ENCODE peak calls at places on chromosomes 16 and 17, in nine cellular contexts. One of them, this sample, is unnamed.

GRCh38 chr16:54462766-54463165 is 176.2 kb upstream of the IRX3 start:
- DNase-seq in tibial artery: no peak
- DNase-seq in pancreas: no peak
- DNase-seq in thoracic aorta: no peak
- DNase-seq in PC-3: no peak
- DNase-seq in left lung: no peak
- DNase-seq in uterus: no peak
- DNase-seq in left ventricle myocardium inferior: no peak
- DNase-seq in CD8-positive, alpha-beta T cell: no peak
- DNase-seq in this sample: no peak

GRCh38 chr16:972316-973002 is 1.7 kb upstream of the LMF1 start:
- DNase-seq in tibial artery: no peak
- DNase-seq in pancreas: peak
- DNase-seq in thoracic aorta: no peak
- DNase-seq in PC-3: no peak
- DNase-seq in left lung: peak
- DNase-seq in uterus: no peak
- DNase-seq in left ventricle myocardium inferior: no peak
- DNase-seq in CD8-positive, alpha-beta T cell: no peak
- DNase-seq in this sample: peak

GRCh38 chr16:72455743-72456659 is 284.0 kb upstream of the PMFBP1 start:
- DNase-seq in tibial artery: no peak
- DNase-seq in pancreas: no peak
- DNase-seq in thoracic aorta: no peak
- DNase-seq in PC-3: no peak
- DNase-seq in left lung: no peak
- DNase-seq in uterus: no peak
- DNase-seq in left ventricle myocardium inferior: no peak
- DNase-seq in CD8-positive, alpha-beta T cell: no peak
- DNase-seq in this sample: no peak

GRCh38 chr17:28057731-28058246 is 15.3 kb downstream of the NLK start:
- DNase-seq in tibial artery: no peak
- DNase-seq in pancreas: no peak
- DNase-seq in thoracic aorta: no peak
- DNase-seq in PC-3: peak
- DNase-seq in left lung: no peak
- DNase-seq in uterus: no peak
- DNase-seq in left ventricle myocardium inferior: no peak
- DNase-seq in CD8-positive, alpha-beta T cell: no peak
- DNase-seq in this sample: no peak

GRCh38 chr16:15404792-15405191 is 9.2 kb downstream of the MPV17L start:
- DNase-seq in tibial artery: peak
- DNase-seq in pancreas: no peak
- DNase-seq in thoracic aorta: no peak
- DNase-seq in PC-3: no peak
- DNase-seq in left lung: no peak
- DNase-seq in uterus: peak
- DNase-seq in left ventricle myocardium inferior: no peak
- DNase-seq in CD8-positive, alpha-beta T cell: no peak
- DNase-seq in this sample: no peak

GRCh38 chr16:70298988-70299938 is at the start of gene DDX19B:
- DNase-seq in tibial artery: peak
- DNase-seq in pancreas: peak
- DNase-seq in thoracic aorta: peak
- DNase-seq in PC-3: peak
- DNase-seq in left lung: peak
- DNase-seq in uterus: peak
- DNase-seq in left ventricle myocardium inferior: peak
- DNase-seq in CD8-positive, alpha-beta T cell: peak
- DNase-seq in this sample: peak

GRCh38 chr17:2058521-2059124 is 3.7 kb downstream of the HIC1 start:
- DNase-seq in tibial artery: peak
- DNase-seq in pancreas: peak
- DNase-seq in thoracic aorta: no peak
- DNase-seq in PC-3: no peak
- DNase-seq in left lung: peak
- DNase-seq in uterus: peak
- DNase-seq in left ventricle myocardium inferior: peak
- DNase-seq in CD8-positive, alpha-beta T cell: peak
- DNase-seq in this sample: peak

GRCh38 chr17:67411396-67411795 is 34.3 kb downstream of the PITPNC1 start:
- DNase-seq in tibial artery: no peak
- DNase-seq in pancreas: no peak
- DNase-seq in thoracic aorta: no peak
- DNase-seq in PC-3: no peak
- DNase-seq in left lung: no peak
- DNase-seq in uterus: no peak
- DNase-seq in left ventricle myocardium inferior: no peak
- DNase-seq in CD8-positive, alpha-beta T cell: no peak
- DNase-seq in this sample: no peak

GRCh38 chr17:412211-413015 is 59.8 kb upstream of the RPH3AL start:
- DNase-seq in tibial artery: peak
- DNase-seq in pancreas: peak
- DNase-seq in thoracic aorta: no peak
- DNase-seq in PC-3: peak
- DNase-seq in left lung: no peak
- DNase-seq in uterus: peak
- DNase-seq in left ventricle myocardium inferior: no peak
- DNase-seq in CD8-positive, alpha-beta T cell: peak
- DNase-seq in this sample: no peak

GRCh38 chr16:78395035-78395434 is 295.6 kb downstream of the WWOX start:
- DNase-seq in tibial artery: no peak
- DNase-seq in pancreas: no peak
- DNase-seq in thoracic aorta: no peak
- DNase-seq in PC-3: no peak
- DNase-seq in left lung: no peak
- DNase-seq in uterus: no peak
- DNase-seq in left ventricle myocardium inferior: no peak
- DNase-seq in CD8-positive, alpha-beta T cell: no peak
- DNase-seq in this sample: no peak

GRCh38 chr16:78392585-78393195 is 293.2 kb downstream of the WWOX start:
- DNase-seq in tibial artery: no peak
- DNase-seq in pancreas: no peak
- DNase-seq in thoracic aorta: no peak
- DNase-seq in PC-3: no peak
- DNase-seq in left lung: no peak
- DNase-seq in uterus: no peak
- DNase-seq in left ventricle myocardium inferior: no peak
- DNase-seq in CD8-positive, alpha-beta T cell: no peak
- DNase-seq in this sample: no peak

GRCh38 chr16:78390828-78391227 is 291.4 kb downstream of the WWOX start:
- DNase-seq in tibial artery: no peak
- DNase-seq in pancreas: no peak
- DNase-seq in thoracic aorta: no peak
- DNase-seq in PC-3: no peak
- DNase-seq in left lung: no peak
- DNase-seq in uterus: no peak
- DNase-seq in left ventricle myocardium inferior: no peak
- DNase-seq in CD8-positive, alpha-beta T cell: no peak
- DNase-seq in this sample: no peak

GRCh38 chr16:78396673-78397072 is 297.2 kb downstream of the WWOX start:
- DNase-seq in tibial artery: no peak
- DNase-seq in pancreas: no peak
- DNase-seq in thoracic aorta: no peak
- DNase-seq in PC-3: no peak
- DNase-seq in left lung: no peak
- DNase-seq in uterus: no peak
- DNase-seq in left ventricle myocardium inferior: no peak
- DNase-seq in CD8-positive, alpha-beta T cell: no peak
- DNase-seq in this sample: no peak

GRCh38 chr16:78396046-78396445 is 296.6 kb downstream of the WWOX start:
- DNase-seq in tibial artery: no peak
- DNase-seq in pancreas: no peak
- DNase-seq in thoracic aorta: no peak
- DNase-seq in PC-3: peak
- DNase-seq in left lung: no peak
- DNase-seq in uterus: no peak
- DNase-seq in left ventricle myocardium inferior: no peak
- DNase-seq in CD8-positive, alpha-beta T cell: no peak
- DNase-seq in this sample: no peak
- TF ChIP-seq CTCF in tibial artery: no peak
- TF ChIP-seq CTCF in pancreas: peak
- TF ChIP-seq CTCF in thoracic aorta: no peak
- TF ChIP-seq CTCF in PC-3: peak
- TF ChIP-seq CTCF in left lung: peak
- TF ChIP-seq CTCF in uterus: no peak
- TF ChIP-seq CTCF in left ventricle myocardium inferior: peak
- TF ChIP-seq CTCF in CD8-positive, alpha-beta T cell: no peak
- TF ChIP-seq CTCF in this sample: no peak

GRCh38 chr17:5443728-5444127 is 4.8 kb upstream of the C1QBP start:
- DNase-seq in tibial artery: no peak
- DNase-seq in pancreas: no peak
- DNase-seq in thoracic aorta: no peak
- DNase-seq in PC-3: no peak
- DNase-seq in left lung: no peak
- DNase-seq in uterus: no peak
- DNase-seq in left ventricle myocardium inferior: no peak
- DNase-seq in CD8-positive, alpha-beta T cell: no peak
- DNase-seq in this sample: no peak

GRCh38 chr17:5434984-5435383 is 4.0 kb downstream of the C1QBP start:
- DNase-seq in tibial artery: no peak
- DNase-seq in pancreas: no peak
- DNase-seq in thoracic aorta: no peak
- DNase-seq in PC-3: no peak
- DNase-seq in left lung: no peak
- DNase-seq in uterus: no peak
- DNase-seq in left ventricle myocardium inferior: no peak
- DNase-seq in CD8-positive, alpha-beta T cell: no peak
- DNase-seq in this sample: no peak

GRCh38 chr17:5438716-5439445 is at the start of gene C1QBP:
- DNase-seq in tibial artery: peak
- DNase-seq in pancreas: peak
- DNase-seq in thoracic aorta: peak
- DNase-seq in PC-3: peak
- DNase-seq in left lung: peak
- DNase-seq in uterus: peak
- DNase-seq in left ventricle myocardium inferior: peak
- DNase-seq in CD8-positive, alpha-beta T cell: peak
- DNase-seq in this sample: peak

GRCh38 chr17:5437721-5438317 is 1.1 kb downstream of the C1QBP start:
- DNase-seq in tibial artery: no peak
- DNase-seq in pancreas: no peak
- DNase-seq in thoracic aorta: no peak
- DNase-seq in PC-3: peak
- DNase-seq in left lung: no peak
- DNase-seq in uterus: no peak
- DNase-seq in left ventricle myocardium inferior: no peak
- DNase-seq in CD8-positive, alpha-beta T cell: no peak
- DNase-seq in this sample: no peak

GRCh38 chr17:5439446-5439764 is 450 bp upstream of the C1QBP start:
- DNase-seq in tibial artery: no peak
- DNase-seq in pancreas: no peak
- DNase-seq in thoracic aorta: no peak
- DNase-seq in PC-3: no peak
- DNase-seq in left lung: no peak
- DNase-seq in uterus: no peak
- DNase-seq in left ventricle myocardium inferior: no peak
- DNase-seq in CD8-positive, alpha-beta T cell: no peak
- DNase-seq in this sample: no peak
- TF ChIP-seq CTCF in tibial artery: no peak
- TF ChIP-seq CTCF in pancreas: no peak
- TF ChIP-seq CTCF in thoracic aorta: peak
- TF ChIP-seq CTCF in PC-3: peak
- TF ChIP-seq CTCF in left lung: no peak
- TF ChIP-seq CTCF in uterus: no peak
- TF ChIP-seq CTCF in left ventricle myocardium inferior: peak
- TF ChIP-seq CTCF in CD8-positive, alpha-beta T cell: peak
- TF ChIP-seq CTCF in this sample: no peak

DNA sequence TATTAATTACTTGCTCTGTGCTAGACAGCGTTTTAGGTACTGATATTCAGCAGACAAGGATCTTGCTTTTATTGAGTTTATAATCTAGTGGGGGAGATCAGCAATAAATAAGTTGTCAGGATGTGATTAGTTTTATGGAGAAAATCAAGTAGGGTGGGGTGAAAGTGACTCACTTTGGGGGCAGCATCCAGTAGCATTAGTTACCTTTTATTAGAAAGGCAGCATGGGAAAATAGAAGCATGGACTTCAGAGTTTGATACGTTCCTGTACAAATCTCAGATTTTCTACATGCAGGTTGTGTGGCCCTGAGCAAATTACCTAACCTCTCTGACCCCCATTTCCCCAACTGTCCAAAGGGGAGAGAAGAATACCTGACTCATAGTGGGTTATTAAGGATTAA is 42.5 kb downstream of the SPECC1 start:
- DNase-seq in tibial artery: no peak
- DNase-seq in pancreas: no peak
- DNase-seq in thoracic aorta: no peak
- DNase-seq in PC-3: peak
- DNase-seq in left lung: no peak
- DNase-seq in uterus: no peak
- DNase-seq in left ventricle myocardium inferior: no peak
- DNase-seq in CD8-positive, alpha-beta T cell: no peak
- DNase-seq in this sample: no peak
- TF ChIP-seq CTCF in tibial artery: no peak
- TF ChIP-seq CTCF in pancreas: no peak
- TF ChIP-seq CTCF in thoracic aorta: no peak
- TF ChIP-seq CTCF in PC-3: no peak
- TF ChIP-seq CTCF in left lung: no peak
- TF ChIP-seq CTCF in uterus: no peak
- TF ChIP-seq CTCF in left ventricle myocardium inferior: no peak
- TF ChIP-seq CTCF in CD8-positive, alpha-beta T cell: no peak
- TF ChIP-seq CTCF in this sample: no peak

GRCh38 chr17:47660064-47660492 is 10.4 kb downstream of the KPNB1 start:
- DNase-seq in tibial artery: no peak
- DNase-seq in pancreas: no peak
- DNase-seq in thoracic aorta: no peak
- DNase-seq in PC-3: no peak
- DNase-seq in left lung: no peak
- DNase-seq in uterus: no peak
- DNase-seq in left ventricle myocardium inferior: no peak
- DNase-seq in CD8-positive, alpha-beta T cell: no peak
- DNase-seq in this sample: no peak
- TF ChIP-seq CTCF in tibial artery: no peak
- TF ChIP-seq CTCF in pancreas: no peak
- TF ChIP-seq CTCF in thoracic aorta: no peak
- TF ChIP-seq CTCF in PC-3: no peak
- TF ChIP-seq CTCF in left lung: no peak
- TF ChIP-seq CTCF in uterus: no peak
- TF ChIP-seq CTCF in left ventricle myocardium inferior: no peak
- TF ChIP-seq CTCF in CD8-positive, alpha-beta T cell: peak
- TF ChIP-seq CTCF in this sample: no peak

GRCh38 chr17:3732171-3732570 is 8.5 kb downstream of the HASPIN start:
- DNase-seq in tibial artery: no peak
- DNase-seq in pancreas: no peak
- DNase-seq in thoracic aorta: no peak
- DNase-seq in PC-3: no peak
- DNase-seq in left lung: no peak
- DNase-seq in uterus: no peak
- DNase-seq in left ventricle myocardium inferior: no peak
- DNase-seq in CD8-positive, alpha-beta T cell: no peak
- DNase-seq in this sample: no peak
- TF ChIP-seq CTCF in tibial artery: no peak
- TF ChIP-seq CTCF in pancreas: no peak
- TF ChIP-seq CTCF in thoracic aorta: no peak
- TF ChIP-seq CTCF in PC-3: no peak
- TF ChIP-seq CTCF in left lung: no peak
- TF ChIP-seq CTCF in uterus: no peak
- TF ChIP-seq CTCF in left ventricle myocardium inferior: no peak
- TF ChIP-seq CTCF in CD8-positive, alpha-beta T cell: no peak
- TF ChIP-seq CTCF in this sample: no peak

This sample was measured in suprapubic skin.